ENCODE peak calls at places on chromosomes 3 and 15, in four cellular contexts. One of them, this sample, is unnamed.

GRCh38 chr3:51943451-51944391 is 1.6 kb downstream of the PARP3 start:
- DNase-seq in AG04450: no peak
- DNase-seq in fibroblast of the aortic adventitia: no peak
- DNase-seq in IMR-90: no peak
- DNase-seq in this sample: no peak

GRCh38 chr3:16378920-16379319 is 113.9 kb downstream of the OXNAD1 start:
- DNase-seq in fibroblast of the aortic adventitia: peak; percentile 50
- DNase-seq in AG04450: peak; percentile 68
- DNase-seq in IMR-90: peak; percentile 96
- DNase-seq in this sample: no peak

GRCh38 chr15:39582286-39582976 is 1.6 kb downstream of the THBS1 start:
- DNase-seq in fibroblast of the aortic adventitia: peak; percentile 47
- DNase-seq in IMR-90: peak; percentile 73
- DNase-seq in AG04450: no peak
- DNase-seq in this sample: no peak

GRCh38 chr3:149968216-149968615 is 2.5 kb downstream of the PFN2 start:
- DNase-seq in fibroblast of the aortic adventitia: peak; percentile 16
- DNase-seq in AG04450: no peak
- DNase-seq in IMR-90: peak; percentile 48
- DNase-seq in this sample: no peak

GRCh38 chr15:63539517-63539916 is 35.1 kb downstream of the USP3 start:
- DNase-seq in IMR-90: no peak
- DNase-seq in fibroblast of the aortic adventitia: no peak
- DNase-seq in AG04450: no peak
- DNase-seq in this sample: no peak

GRCh38 chr15:99250001-99250400 is 620 bp upstream of the TTC23 start:
- DNase-seq in IMR-90: no peak
- DNase-seq in AG04450: no peak
- DNase-seq in fibroblast of the aortic adventitia: no peak
- DNase-seq in this sample: no peak

GRCh38 chr3:151203053-151203420 is at the start of gene GPR171:
- DNase-seq in fibroblast of the aortic adventitia: no peak
- DNase-seq in IMR-90: no peak
- DNase-seq in AG04450: no peak
- DNase-seq in this sample: peak; percentile 61

GRCh38 chr3:16319307-16319706 is 54.3 kb downstream of the OXNAD1 start:
- DNase-seq in IMR-90: no peak
- DNase-seq in fibroblast of the aortic adventitia: no peak
- DNase-seq in AG04450: no peak
- DNase-seq in this sample: peak; percentile 78

GRCh38 chr15:82810061-82810862 is 834 bp downstream of the WHAMM start:
- DNase-seq in AG04450: no peak
- DNase-seq in fibroblast of the aortic adventitia: peak; percentile 66
- DNase-seq in IMR-90: peak; percentile 50
- DNase-seq in this sample: peak; percentile 37

GRCh38 chr3:188854395-188855149 is 317.2 kb upstream of the TPRG1 start:
- DNase-seq in IMR-90: peak; percentile 86
- DNase-seq in AG04450: peak; percentile 53
- DNase-seq in fibroblast of the aortic adventitia: peak; percentile 85
- DNase-seq in this sample: no peak

GRCh38 chr3:43032217-43032545 is 53.1 kb downstream of the GASK1A start:
- DNase-seq in AG04450: no peak
- DNase-seq in fibroblast of the aortic adventitia: no peak
- DNase-seq in IMR-90: no peak
- DNase-seq in this sample: no peak

GRCh38 chr3:123650101-123650500 is 65.2 kb upstream of the HACD2 start:
- DNase-seq in AG04450: no peak
- DNase-seq in IMR-90: no peak
- DNase-seq in fibroblast of the aortic adventitia: no peak
- DNase-seq in this sample: no peak

GRCh38 chr3:123651449-123652345 is 66.8 kb upstream of the HACD2 start:
- DNase-seq in fibroblast of the aortic adventitia: no peak
- DNase-seq in IMR-90: no peak
- DNase-seq in AG04450: no peak
- DNase-seq in this sample: no peak

GRCh38 chr3:123655400-123655799 is 70.5 kb upstream of the HACD2 start:
- DNase-seq in IMR-90: no peak
- DNase-seq in fibroblast of the aortic adventitia: peak; percentile 30
- DNase-seq in AG04450: no peak
- DNase-seq in this sample: no peak

GRCh38 chr3:123648696-123649405 is 64.0 kb upstream of the HACD2 start:
- DNase-seq in IMR-90: no peak
- DNase-seq in fibroblast of the aortic adventitia: no peak
- DNase-seq in AG04450: no peak
- DNase-seq in this sample: no peak

DNA sequence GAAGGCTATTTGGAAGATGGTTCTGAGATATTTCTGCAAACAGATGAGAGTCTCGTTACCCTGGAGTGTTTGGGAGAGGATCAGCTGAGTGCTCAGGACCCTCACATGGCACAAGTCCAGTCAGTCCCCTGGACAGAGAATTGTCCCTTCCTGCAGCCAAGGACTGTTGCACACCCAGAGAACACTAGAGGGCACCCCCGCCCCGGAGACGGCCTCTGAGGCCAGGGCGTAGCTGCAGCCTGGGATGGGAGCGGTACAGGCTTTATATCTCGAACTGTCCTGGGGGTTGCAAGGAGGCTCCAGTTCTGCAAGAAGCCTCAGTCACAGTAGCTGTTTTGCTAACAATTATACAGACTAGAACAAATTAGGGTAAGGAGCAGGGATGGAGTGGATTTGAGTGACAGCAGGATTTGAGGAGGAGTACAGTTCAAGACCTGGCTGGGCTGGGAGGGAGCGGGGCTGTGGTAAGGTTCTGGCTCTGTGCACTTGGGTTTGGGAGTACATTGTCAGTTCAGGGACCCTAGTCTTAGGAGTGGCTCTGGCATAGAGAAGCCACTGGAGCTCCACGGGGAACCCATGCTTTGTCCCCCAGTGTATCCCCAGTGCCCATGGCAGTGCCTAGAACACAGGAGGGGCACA is 67.6 kb upstream of the HACD2 start:
- DNase-seq in fibroblast of the aortic adventitia: peak; percentile 76
- DNase-seq in IMR-90: peak; percentile 61
- DNase-seq in AG04450: no peak
- DNase-seq in this sample: peak; percentile 26
- TF ChIP-seq CTCF in fibroblast of the aortic adventitia: peak; percentile 92
- TF ChIP-seq CTCF in IMR-90: peak; percentile 90
- TF ChIP-seq CTCF in AG04450: peak; percentile 88
- TF ChIP-seq CTCF in this sample: peak; percentile 65

DNA sequence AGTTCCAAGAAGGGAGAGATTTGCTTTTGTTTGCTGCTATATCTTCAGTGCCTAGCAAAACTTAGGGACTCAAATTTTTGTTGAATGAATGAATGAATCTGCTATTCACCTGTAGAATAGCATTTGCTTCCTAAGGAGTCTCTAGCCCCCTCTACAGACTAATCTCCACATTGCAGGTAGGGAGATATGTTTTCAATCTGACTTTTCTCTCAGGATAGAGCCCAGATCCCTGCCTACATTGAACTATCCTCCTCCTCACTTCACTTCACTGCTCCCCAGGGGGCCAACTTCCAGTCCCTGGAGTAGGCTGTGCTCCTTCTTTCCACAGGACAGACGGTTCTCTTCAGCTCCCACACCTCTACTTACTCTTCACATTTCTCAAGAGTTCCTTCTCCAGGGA is 81.9 kb upstream of the PTX3 start:
- DNase-seq in IMR-90: peak; percentile 18
- DNase-seq in AG04450: no peak
- DNase-seq in fibroblast of the aortic adventitia: peak; percentile 65
- DNase-seq in this sample: no peak
- TF ChIP-seq CTCF in IMR-90: peak; percentile 52
- TF ChIP-seq CTCF in AG04450: peak; percentile 52
- TF ChIP-seq CTCF in fibroblast of the aortic adventitia: peak; percentile 69
- TF ChIP-seq CTCF in this sample: peak; percentile 29

GRCh38 chr15:23647001-23647295 is 719 bp downstream of the MAGEL2 start:
- DNase-seq in fibroblast of the aortic adventitia: no peak
- DNase-seq in IMR-90: no peak
- DNase-seq in AG04450: no peak
- DNase-seq in this sample: no peak

GRCh38 chr15:23647421-23648375 is at the start of gene MAGEL2:
- DNase-seq in fibroblast of the aortic adventitia: no peak
- DNase-seq in AG04450: no peak
- DNase-seq in IMR-90: no peak
- DNase-seq in this sample: no peak

GRCh38 chr15:23646165-23647000 is 1.3 kb downstream of the MAGEL2 start:
- DNase-seq in AG04450: no peak
- DNase-seq in fibroblast of the aortic adventitia: no peak
- DNase-seq in IMR-90: no peak
- DNase-seq in this sample: no peak

GRCh38 chr15:23645379-23646164 is 2.1 kb downstream of the MAGEL2 start:
- DNase-seq in fibroblast of the aortic adventitia: no peak
- DNase-seq in AG04450: no peak
- DNase-seq in IMR-90: no peak
- DNase-seq in this sample: no peak

DNA sequence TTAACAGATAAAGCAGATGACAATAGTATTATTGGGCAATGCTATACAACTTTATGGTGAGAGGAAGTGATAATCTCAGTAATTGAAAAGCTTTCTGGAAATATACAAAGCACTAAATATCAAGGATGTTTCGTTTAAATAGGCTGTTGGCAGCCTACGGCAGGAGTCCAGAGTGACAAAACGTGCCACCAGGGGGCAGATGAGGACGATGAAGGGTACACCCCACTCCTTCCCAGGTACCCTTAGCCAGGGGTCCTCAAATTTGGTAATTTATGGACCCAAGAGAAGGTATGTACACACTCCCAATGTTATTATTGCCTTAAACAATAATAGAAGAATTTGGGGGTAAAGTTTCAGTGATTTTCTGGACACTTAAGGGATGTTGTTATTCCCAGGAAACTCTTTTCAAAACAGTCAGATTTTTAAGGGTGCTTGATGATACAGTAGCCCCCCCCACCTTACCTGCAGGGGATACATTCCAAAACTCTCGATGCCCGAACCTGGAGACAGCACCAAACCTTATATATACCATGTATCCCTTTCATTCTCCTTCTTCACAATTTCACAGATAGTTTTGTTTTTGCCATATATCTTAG is 1.4 kb upstream of the MAGEL2 start:
- DNase-seq in AG04450: no peak
- DNase-seq in fibroblast of the aortic adventitia: no peak
- DNase-seq in IMR-90: no peak
- DNase-seq in this sample: peak; percentile 39
- TF ChIP-seq CTCF in AG04450: peak; percentile 51
- TF ChIP-seq CTCF in fibroblast of the aortic adventitia: peak; percentile 24
- TF ChIP-seq CTCF in IMR-90: peak; percentile 42
- TF ChIP-seq CTCF in this sample: peak; percentile 74

GRCh38 chr3:112136959-112137693 is 4.1 kb upstream of the GCSAM start:
- DNase-seq in fibroblast of the aortic adventitia: peak; percentile 19
- DNase-seq in IMR-90: peak; percentile 34
- DNase-seq in AG04450: no peak
- DNase-seq in this sample: no peak
- TF ChIP-seq CTCF in fibroblast of the aortic adventitia: peak; percentile 35
- TF ChIP-seq CTCF in IMR-90: peak; percentile 53
- TF ChIP-seq CTCF in AG04450: peak; percentile 71
- TF ChIP-seq CTCF in this sample: peak; percentile 57

GRCh38 chr3:135895734-135896121 is 69.8 kb upstream of the PPP2R3A start:
- DNase-seq in AG04450: no peak
- DNase-seq in IMR-90: no peak
- DNase-seq in fibroblast of the aortic adventitia: peak; percentile 47
- DNase-seq in this sample: no peak
- TF ChIP-seq CTCF in AG04450: no peak
- TF ChIP-seq CTCF in IMR-90: no peak
- TF ChIP-seq CTCF in fibroblast of the aortic adventitia: no peak
- TF ChIP-seq CTCF in this sample: no peak

GRCh38 chr3:140207541-140207940 is 272.6 kb downstream of the CLSTN2 start:
- DNase-seq in AG04450: no peak
- DNase-seq in fibroblast of the aortic adventitia: no peak
- DNase-seq in IMR-90: no peak
- DNase-seq in this sample: no peak

GRCh38 chr3:140204271-140204984 is 269.4 kb downstream of the CLSTN2 start:
- DNase-seq in AG04450: no peak
- DNase-seq in fibroblast of the aortic adventitia: no peak
- DNase-seq in IMR-90: no peak
- DNase-seq in this sample: no peak

GRCh38 chr3:140203510-140203909 is 268.5 kb downstream of the CLSTN2 start:
- DNase-seq in IMR-90: no peak
- DNase-seq in AG04450: no peak
- DNase-seq in fibroblast of the aortic adventitia: no peak
- DNase-seq in this sample: no peak

GRCh38 chr3:140205598-140205997 is 270.6 kb downstream of the CLSTN2 start:
- DNase-seq in fibroblast of the aortic adventitia: no peak
- DNase-seq in AG04450: no peak
- DNase-seq in IMR-90: no peak
- DNase-seq in this sample: no peak

GRCh38 chr3:140206196-140207040 is 271.4 kb downstream of the CLSTN2 start:
- DNase-seq in AG04450: no peak
- DNase-seq in IMR-90: peak; percentile 18
- DNase-seq in fibroblast of the aortic adventitia: peak; percentile 27
- DNase-seq in this sample: no peak
- TF ChIP-seq CTCF in AG04450: peak; percentile 10
- TF ChIP-seq CTCF in IMR-90: no peak
- TF ChIP-seq CTCF in fibroblast of the aortic adventitia: no peak
- TF ChIP-seq CTCF in this sample: peak; percentile 6